ENCODE peak calls at places on chromosomes 11 and 22, in six cellular contexts. S is body of pancreas, J is brain microvascular endothelial cell, W is kidney, U is hepatocyte, T is fibroblast of lung. G is an unnamed sample.

GRCh38 chr11:115458877-115459276 is 45.3 kb downstream of the CADM1 start:
- DNase-seq in S (no peak), J (no peak), W (no peak), U (no peak), T (no peak), G (no peak)

GRCh38 chr11:76206327-76207081 is at the start of gene WNT11:
- DNase-seq in S (peak), J (peak), W (peak), U (peak), T (peak), G (peak)

GRCh38 chr11:17851697-17852096 is 117.1 kb downstream of the KCNC1 start:
- DNase-seq in S (no peak), J (no peak), W (no peak), U (no peak), T (no peak), G (no peak)

GRCh38 chr22:20552913-20553401 is 45.5 kb downstream of the MED15 start:
- DNase-seq in S (peak), J (peak), W (no peak), U (peak), T (peak), G (peak)

GRCh38 chr11:58567889-58568512 is 7.7 kb downstream of the LPXN start:
- DNase-seq in S (peak), J (peak), W (no peak), U (peak), T (peak), G (peak)

GRCh38 chr11:44572884-44573283 is 7.4 kb downstream of the CD82 start:
- DNase-seq in S (peak), J (no peak), W (no peak), U (no peak), T (no peak), G (no peak)

GRCh38 chr22:49209452-49210195 is 618.0 kb downstream of the BRD1 start:
- DNase-seq in S (peak), J (no peak), W (peak), U (peak), T (no peak), G (no peak)

GRCh38 chr11:33868646-33869461 is 23.0 kb downstream of the LMO2 start:
- DNase-seq in S (no peak), J (no peak), W (peak), U (peak), T (no peak), G (no peak)

GRCh38 chr22:30866216-30866615 is 102.4 kb downstream of the MORC2 start:
- DNase-seq in S (no peak), J (no peak), W (no peak), U (no peak), T (no peak), G (no peak)

GRCh38 chr22:40709752-40710413 is 30.6 kb downstream of the MCHR1 start:
- DNase-seq in S (peak), J (no peak), W (no peak), U (peak), T (peak), G (peak)

GRCh38 chr11:36793542-36793926 is 195.5 kb upstream of the RAG2 start:
- DNase-seq in S (no peak), J (no peak), W (no peak), U (peak), T (peak), G (no peak)

GRCh38 chr11:85531498-85531897 is 95.6 kb downstream of the DLG2 start:
- DNase-seq in S (no peak), J (no peak), W (no peak), U (no peak), T (no peak), G (no peak)

GRCh38 chr22:48892571-48893287 is 934.9 kb downstream of the BRD1 start:
- DNase-seq in S (no peak), J (no peak), W (no peak), U (no peak), T (no peak), G (no peak)

GRCh38 chr11:8604078-8604723 is 10.2 kb upstream of the STK33 start:
- DNase-seq in S (peak), J (peak), W (no peak), U (peak), T (peak), G (peak)

GRCh38 chr11:62472063-62472884 is 53.4 kb downstream of the SCGB1A1 start:
- DNase-seq in S (peak), J (no peak), W (no peak), U (peak), T (peak), G (peak)

GRCh38 chr11:35146074-35146521 is 7.1 kb downstream of the CD44 start:
- DNase-seq in S (no peak), J (no peak), W (no peak), U (no peak), T (no peak), G (no peak)

GRCh38 chr11:2209900-2210321 is 38.3 kb upstream of the TH start:
- DNase-seq in S (no peak), J (no peak), W (no peak), U (no peak), T (no peak), G (no peak)

GRCh38 chr22:31046591-31047226 is 34.4 kb upstream of the SMTN start:
- DNase-seq in S (peak), J (no peak), W (peak), U (no peak), T (peak), G (peak)

GRCh38 chr22:32310777-32311176 is 46.9 kb upstream of the RFPL3 start:
- DNase-seq in S (no peak), J (no peak), W (no peak), U (no peak), T (no peak), G (no peak)

GRCh38 chr11:65288706-65289536 is 25.7 kb upstream of the CDC42EP2 start:
- DNase-seq in S (peak), J (no peak), W (no peak), U (no peak), T (peak), G (no peak)

GRCh38 chr11:36729765-36730164 is 131.7 kb upstream of the RAG2 start:
- DNase-seq in S (no peak), J (no peak), W (no peak), U (peak), T (no peak), G (no peak)

GRCh38 chr22:29584975-29585374 is 4.1 kb upstream of the NIPSNAP1 start:
- DNase-seq in S (no peak), J (no peak), W (no peak), U (no peak), T (no peak), G (no peak)

GRCh38 chr11:42175203-42175602 is 715.8 kb upstream of the LRRC4C start:
- DNase-seq in S (no peak), J (peak), W (no peak), U (no peak), T (peak), G (peak)

GRCh38 chr11:46381836-46382643 is 571 bp downstream of the MDK start:
- DNase-seq in S (no peak), J (no peak), W (peak), U (no peak), T (no peak), G (peak)

GRCh38 chr22:50606126-50606525 is 5.5 kb downstream of the MAPK8IP2 start:
- DNase-seq in S (no peak), J (no peak), W (peak), U (no peak), T (no peak), G (no peak)

GRCh38 chr22:33726294-33726711 is 194.0 kb downstream of the LARGE1 start:
- DNase-seq in S (peak), J (peak), W (no peak), U (peak), T (peak), G (peak)

GRCh38 chr22:48635031-48635430 is 1192.6 kb downstream of the BRD1 start:
- DNase-seq in S (no peak), J (no peak), W (no peak), U (no peak), T (no peak), G (no peak)

GRCh38 chr22:19329454-19329853 is 37.9 kb upstream of the CLTCL1 start:
- DNase-seq in S (no peak), J (no peak), W (no peak), U (no peak), T (no peak), G (no peak)

GRCh38 chr22:22999473-22999872 is 70.8 kb upstream of the GNAZ start:
- DNase-seq in S (no peak), J (no peak), W (no peak), U (no peak), T (no peak), G (no peak)

GRCh38 chr11:5267033-5267563 is 2.6 kb downstream of the HBE1 start:
- DNase-seq in S (no peak), J (no peak), W (no peak), U (no peak), T (no peak), G (no peak)

GRCh38 chr22:42895087-42895486 is 38.0 kb upstream of the ARFGAP3 start:
- DNase-seq in S (no peak), J (no peak), W (no peak), U (no peak), T (no peak), G (no peak)

GRCh38 chr11:134819026-134819425 is 407.0 kb upstream of the B3GAT1 start:
- DNase-seq in S (no peak), J (no peak), W (no peak), U (no peak), T (no peak), G (no peak)

GRCh38 chr11:94546886-94547285 is 3.2 kb downstream of the FUT4 start:
- DNase-seq in S (no peak), J (no peak), W (no peak), U (peak), T (no peak), G (no peak)
- H3K4me3 ChIP-seq in S (no peak), J (peak), W (no peak), U (peak), T (no peak), G (peak)

GRCh38 chr11:870127-870413 is 27.4 kb downstream of the TSPAN4 start:
- DNase-seq in S (no peak), J (no peak), W (no peak), U (no peak), T (no peak), G (no peak)
- TF ChIP-seq CTCF in S (no peak), J (peak), W (no peak), U (peak), T (no peak), G (peak)

DNA sequence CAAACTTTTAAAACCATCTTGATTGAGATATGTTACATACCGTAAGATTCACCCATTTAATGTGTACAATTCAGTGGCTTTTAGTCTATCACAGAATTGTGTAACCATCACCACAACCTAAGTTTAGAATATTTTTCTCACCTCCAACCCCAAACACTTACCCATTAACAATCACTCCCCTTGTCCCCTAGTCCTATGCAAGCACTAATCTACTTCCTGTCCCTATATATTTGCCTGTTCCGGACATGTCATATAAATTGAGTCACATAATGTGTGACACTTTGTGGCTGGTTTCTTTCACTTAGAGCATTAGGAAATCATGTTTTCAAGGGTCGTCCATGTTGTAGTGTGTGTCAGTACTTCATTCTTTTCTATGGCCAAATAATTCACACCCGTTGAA is 38.8 kb downstream of the RASSF10 start:
- DNase-seq in S (no peak), J (no peak), W (no peak), U (no peak), T (no peak), G (no peak)
- H3K4me3 ChIP-seq in S (no peak), J (no peak), W (no peak), U (no peak), T (no peak), G (no peak)

DNA sequence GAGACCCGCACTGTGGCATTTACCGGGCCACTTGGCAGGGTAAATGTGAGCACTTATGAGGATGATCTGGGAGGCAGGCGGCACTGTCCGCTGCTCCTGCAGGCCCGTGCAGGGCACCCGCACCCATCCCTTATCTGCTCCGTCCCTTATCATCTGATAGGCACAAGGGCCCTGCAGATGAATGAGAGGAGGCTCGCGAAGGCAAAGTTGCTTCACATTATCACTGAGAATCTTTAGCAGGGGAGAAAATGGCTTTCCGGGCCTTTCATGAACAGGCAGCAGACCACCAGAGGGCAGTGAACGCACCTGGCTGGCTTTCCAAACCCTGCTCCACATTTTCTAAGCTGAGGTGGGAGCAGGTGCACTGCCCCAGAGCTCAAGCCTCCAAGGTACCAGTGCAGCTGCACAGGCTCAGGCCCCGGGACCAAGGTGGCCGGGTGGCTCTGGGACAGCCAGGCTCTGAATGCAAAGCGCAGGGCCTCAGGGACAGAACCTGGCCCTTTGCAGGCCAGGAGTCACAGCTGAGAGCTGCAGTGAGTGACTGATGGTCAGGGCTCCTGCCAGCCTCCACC is 165.6 kb downstream of the SHANK2 start:
- DNase-seq in S (peak), J (peak), W (peak), U (peak), T (peak), G (peak)
- TF ChIP-seq CTCF in S (peak), J (peak), W (peak), U (peak), T (peak), G (peak)

GRCh38 chr11:111379500-111380136 is 543 bp upstream of the POU2AF1 start:
- DNase-seq in S (no peak), J (no peak), W (no peak), U (no peak), T (no peak), G (no peak)
- H3K4me3 ChIP-seq in S (no peak), J (no peak), W (no peak), U (no peak), T (no peak), G (no peak)

GRCh38 chr11:19814421-19814820 is 101.8 kb downstream of the NAV2 start:
- DNase-seq in S (no peak), J (no peak), W (no peak), U (no peak), T (no peak), G (no peak)
- TF ChIP-seq CTCF in S (no peak), J (peak), W (no peak), U (no peak), T (peak), G (no peak)

GRCh38 chr22:24156146-24156914 is 25.0 kb upstream of the SUSD2 start:
- DNase-seq in S (peak), J (peak), W (no peak), U (peak), T (peak), G (peak)

GRCh38 chr22:24155597-24156145 is 25.6 kb upstream of the SUSD2 start:
- DNase-seq in S (peak), J (peak), W (peak), U (peak), T (peak), G (peak)

GRCh38 chr22:24153959-24154358 is 27.3 kb upstream of the SUSD2 start:
- DNase-seq in S (no peak), J (no peak), W (no peak), U (no peak), T (no peak), G (no peak)

GRCh38 chr22:24154826-24155225 is 26.5 kb upstream of the SUSD2 start:
- DNase-seq in S (no peak), J (no peak), W (no peak), U (no peak), T (no peak), G (no peak)

DNA sequence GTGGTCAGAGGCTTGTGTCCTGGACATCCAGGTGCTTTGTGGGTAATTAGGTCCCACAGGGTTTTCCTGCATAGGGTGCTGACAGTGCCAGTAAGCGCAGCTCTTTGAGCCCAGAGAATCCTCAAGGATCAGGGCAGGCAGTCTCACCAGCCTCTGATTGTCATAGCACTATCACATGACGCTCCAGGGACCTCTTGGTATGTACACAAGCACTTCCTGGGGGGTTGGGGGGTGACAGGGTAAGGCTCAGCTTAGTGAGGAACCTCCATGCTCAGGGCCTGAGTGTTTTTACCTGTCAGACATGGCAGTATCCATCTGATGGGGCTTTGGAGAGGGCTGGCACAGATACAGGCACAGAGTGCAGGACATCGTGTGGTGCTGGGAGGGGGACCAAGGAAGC is 27.9 kb upstream of the SUSD2 start:
- DNase-seq in S (no peak), J (peak), W (no peak), U (peak), T (no peak), G (peak)
- H3K4me3 ChIP-seq in S (no peak), J (no peak), W (no peak), U (no peak), T (no peak), G (no peak)

DNA sequence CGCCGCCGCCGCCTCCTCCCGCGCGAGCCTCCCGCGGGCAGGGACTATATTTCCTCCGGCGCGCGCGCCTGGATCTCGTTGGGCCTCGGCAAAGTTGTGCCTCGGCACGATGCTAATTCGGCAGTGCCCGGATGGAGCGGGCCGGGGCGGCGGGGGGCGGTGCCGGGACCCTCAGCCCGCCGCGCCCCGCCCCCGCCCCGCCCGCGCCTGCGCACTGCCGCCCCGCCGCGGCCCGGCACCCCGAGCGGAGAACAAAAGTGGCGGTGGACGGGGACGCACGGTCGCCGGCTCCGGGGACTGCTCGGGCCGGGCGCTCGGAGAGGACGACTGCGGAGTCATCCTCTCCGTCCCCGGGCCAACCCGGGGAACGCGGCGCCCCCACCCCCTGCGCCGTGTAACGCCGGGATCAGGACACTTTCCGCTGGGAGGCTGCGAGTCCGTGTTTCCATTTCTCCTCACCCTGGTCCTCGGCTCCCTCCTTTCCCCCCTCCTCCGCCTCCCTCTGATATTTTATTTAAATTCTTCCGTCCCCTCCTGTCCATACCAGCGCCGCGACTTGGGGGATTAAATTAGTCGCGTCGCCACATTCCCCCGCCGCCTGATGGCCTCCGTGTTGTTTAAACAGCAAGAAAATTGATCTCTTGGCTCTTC is at the start of gene PHF21B:
- DNase-seq in S (peak), J (no peak), W (peak), U (peak), T (peak), G (peak)
- TF ChIP-seq CTCF in S (no peak), J (no peak), W (no peak), U (no peak), T (no peak), G (no peak)

GRCh38 chr11:125170406-125171031 is 6.0 kb downstream of the PKNOX2 start:
- DNase-seq in S (peak), J (peak), W (peak), U (peak), T (peak), G (peak)
- H3K4me3 ChIP-seq in S (no peak), J (no peak), W (no peak), U (no peak), T (no peak), G (no peak)